ENCODE peak calls at places on chromosome 20, in eight cellular contexts. L, I, V, M, F, O, W and H are unnamed samples.

GRCh38 chr20:3203315-3204123 is 963 bp downstream of the DDRGK1 start:
- DNase-seq in L (peak; percentile 51), I (no peak), V (no peak), M (no peak), F (peak; percentile 52), O (peak; percentile 6), W (no peak), H (peak; percentile 58)

GRCh38 chr20:61486198-61486597 is 234.1 kb downstream of the CDH4 start:
- DNase-seq in L (no peak), I (no peak), V (no peak), M (no peak), F (no peak), O (no peak), W (no peak), H (no peak)

GRCh38 chr20:36818831-36819230 is 45.3 kb upstream of the DSN1 start:
- DNase-seq in L (no peak), I (no peak), V (no peak), M (no peak), F (no peak), O (no peak), W (no peak), H (no peak)

GRCh38 chr20:44461142-44461802 is 14.4 kb upstream of the TTPAL start:
- DNase-seq in L (no peak), I (no peak), V (no peak), M (no peak), F (no peak), O (no peak), W (no peak), H (no peak)

GRCh38 chr20:17612287-17612974 is 42.6 kb downstream of the DSTN start:
- DNase-seq in L (no peak), I (peak; percentile 85), V (no peak), M (no peak), F (no peak), O (no peak), W (no peak), H (peak; percentile 12)

GRCh38 chr20:58447733-58448391 is 58.8 kb downstream of the VAPB start:
- DNase-seq in L (no peak), I (peak; percentile 64), V (peak; percentile 8), M (peak; percentile 67), F (peak; percentile 68), O (peak; percentile 55), W (peak; percentile 16), H (peak; percentile 63)

GRCh38 chr20:19314619-19315018 is 102.2 kb downstream of the SLC24A3 start:
- DNase-seq in L (no peak), I (no peak), V (no peak), M (no peak), F (no peak), O (no peak), W (no peak), H (no peak)

GRCh38 chr20:9200620-9201019 is 131.7 kb downstream of the PLCB4 start:
- DNase-seq in L (no peak), I (peak; percentile 77), V (no peak), M (no peak), F (no peak), O (peak; percentile 81), W (no peak), H (no peak)